ENCODE peak calls at places on chromosomes 12 and 14, in eight cellular contexts. V, N, G, S, O, I, C and H are unnamed samples.

GRCh38 chr12:12439636-12440035 is 82.8 kb downstream of the BORCS5 start:
- DNase-seq in V (peak; percentile 49), N (peak; percentile 98), G (no peak), S (no peak), O (no peak), I (no peak), C (peak; percentile 88), H (no peak)

GRCh38 chr12:66287275-66287674 is 15.0 kb upstream of the HELB start:
- DNase-seq in V (no peak), N (no peak), G (no peak), S (no peak), O (no peak), I (no peak), C (no peak), H (no peak)

GRCh38 chr12:13141686-13142085 is 38.2 kb upstream of the GSG1 start:
- DNase-seq in V (no peak), N (no peak), G (no peak), S (no peak), O (no peak), I (no peak), C (no peak), H (no peak)

GRCh38 chr12:60451457-60451856 is 855.6 kb downstream of the SLC16A7 start:
- DNase-seq in V (no peak), N (no peak), G (no peak), S (no peak), O (no peak), I (no peak), C (peak; percentile 46), H (no peak)

GRCh38 chr14:75322746-75323145 is 44.1 kb downstream of the FOS start:
- DNase-seq in V (no peak), N (no peak), G (no peak), S (no peak), O (no peak), I (no peak), C (no peak), H (no peak)

GRCh38 chr12:2548095-2548494 is 246.7 kb upstream of the FKBP4 start:
- DNase-seq in V (no peak), N (no peak), G (no peak), S (no peak), O (no peak), I (no peak), C (no peak), H (no peak)

GRCh38 chr12:124715121-124715990 is 147.9 kb upstream of the NCOR2 start:
- DNase-seq in V (no peak), N (no peak), G (no peak), S (peak; percentile 77), O (no peak), I (no peak), C (peak; percentile 76), H (no peak)

GRCh38 chr14:23430733-23431105 is 4.7 kb downstream of the MYH7 start:
- DNase-seq in V (no peak), N (no peak), G (no peak), S (peak; percentile 47), O (no peak), I (no peak), C (no peak), H (peak; percentile 8)

GRCh38 chr12:5441497-5442236 is 9.8 kb downstream of the NTF3 start:
- DNase-seq in V (no peak), N (no peak), G (no peak), S (no peak), O (no peak), I (peak; percentile 39), C (peak; percentile 44), H (no peak)

GRCh38 chr12:7351177-7351576 is 47.3 kb downstream of the ACSM4 start:
- DNase-seq in V (no peak), N (no peak), G (no peak), S (no peak), O (no peak), I (no peak), C (no peak), H (no peak)

GRCh38 chr14:50531595-50532501 is 521 bp downstream of the MAP4K5 start:
- DNase-seq in V (peak; percentile 25), N (peak; percentile 57), G (peak; percentile 35), S (peak; percentile 65), O (peak; percentile 30), I (no peak), C (peak; percentile 34), H (peak; percentile 11)

GRCh38 chr12:120142231-120142877 is 25.8 kb upstream of the RAB35 start:
- DNase-seq in V (no peak), N (no peak), G (no peak), S (no peak), O (no peak), I (no peak), C (peak; percentile 61), H (no peak)

GRCh38 chr12:128276542-128276941 is 9.6 kb downstream of the TMEM132C start:
- DNase-seq in V (no peak), N (no peak), G (no peak), S (no peak), O (no peak), I (no peak), C (no peak), H (no peak)

GRCh38 chr14:26377150-26377549 is 220.7 kb downstream of the NOVA1 start:
- DNase-seq in V (no peak), N (no peak), G (no peak), S (no peak), O (no peak), I (no peak), C (no peak), H (no peak)

GRCh38 chr14:95811813-95812212 is 64.8 kb upstream of the TUNAR start:
- DNase-seq in V (no peak), N (no peak), G (no peak), S (no peak), O (no peak), I (no peak), C (no peak), H (no peak)
- H3K9me3 ChIP-seq in V (no peaks in the 10 kb centered on the region), N (no peaks in the 10 kb centered on the region), G (no peaks in the 10 kb centered on the region), S (peaks cover 1% of the 10 kb centered on the region), O (peaks cover 3% of the 10 kb centered on the region), I (peaks cover 4% of the 10 kb centered on the region), C (no peaks in the 10 kb centered on the region), H (peaks cover 5% of the 10 kb centered on the region)

GRCh38 chr12:91272456-91273063 is 89.9 kb upstream of the DCN start:
- DNase-seq in V (no peak), N (no peak), G (peak; percentile 91), S (no peak), O (no peak), I (no peak), C (no peak), H (no peak)
- H3K27ac ChIP-seq in V (no peak overlapping the region), N (no peak overlapping the region), G (peak overlapping the region; percentile 60), S (no peak overlapping the region), O (peak overlapping the region; percentile 68), I (no peak overlapping the region), C (no peak overlapping the region), H (no peak overlapping the region)

DNA sequence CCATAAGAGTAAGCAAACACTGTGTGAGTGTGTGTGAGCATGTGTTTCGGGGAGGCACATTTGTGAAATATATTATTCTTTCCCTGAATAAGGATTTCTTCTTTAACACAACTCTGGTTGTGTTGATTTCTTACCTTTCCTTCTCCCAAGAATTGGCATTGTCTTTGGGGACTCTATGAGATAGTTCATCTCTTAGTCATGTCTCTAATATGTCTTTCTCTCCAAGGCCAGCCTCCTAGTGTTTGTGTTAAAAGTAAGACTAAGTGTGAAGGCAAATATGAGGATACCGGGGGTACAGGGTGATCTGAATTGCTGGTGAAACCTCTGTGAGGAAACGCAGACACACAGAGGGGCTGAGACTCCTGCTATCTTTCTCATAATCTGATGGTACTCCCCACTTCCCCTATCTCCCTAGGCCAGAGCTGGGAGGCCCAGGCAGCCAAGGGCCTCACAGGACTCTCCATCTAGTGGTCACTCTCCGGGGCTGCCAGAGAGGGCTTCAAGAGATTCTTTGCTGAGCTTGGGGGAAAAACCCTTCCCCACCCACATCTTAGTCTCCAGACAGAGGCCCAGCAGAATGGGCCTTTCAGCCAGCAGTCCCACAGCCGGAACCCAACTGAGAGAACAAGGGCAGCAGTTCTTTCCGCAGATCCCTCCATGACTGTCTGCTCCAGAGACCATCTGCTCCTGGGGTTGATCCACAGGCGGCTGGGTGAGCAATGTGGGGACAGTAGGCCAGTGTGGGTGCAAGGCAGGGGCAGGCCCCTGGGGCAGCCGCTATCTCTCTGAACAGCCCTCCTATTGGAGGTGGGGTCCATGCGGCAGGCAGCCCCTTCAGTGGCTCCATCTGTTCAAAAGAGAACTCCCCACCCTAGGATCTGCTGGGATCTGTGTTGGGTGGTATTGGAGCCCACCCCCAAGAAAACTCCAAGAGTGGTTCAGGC is 5.8 kb upstream of the HOXC12 start:
- DNase-seq in V (no peak), N (no peak), G (no peak), S (no peak), O (no peak), I (no peak), C (peak; percentile 52), H (no peak)
- H3K27me3 ChIP-seq in V (peaks cover 81% of the 10 kb centered on the region), N (peaks cover 97% of the 10 kb centered on the region), G (peaks cover 6% of the 10 kb centered on the region), S (no peaks in the 10 kb centered on the region), O (peaks cover 100% of the 10 kb centered on the region), I (peaks cover 92% of the 10 kb centered on the region), C (no peaks in the 10 kb centered on the region), H (peaks cover 99% of the 10 kb centered on the region)

GRCh38 chr12:37733856-37734255 is 582.7 kb upstream of the ALG10B start:
- DNase-seq in V (no peak), N (no peak), G (no peak), S (no peak), O (no peak), I (no peak), C (no peak), H (no peak)
- H3K9me3 ChIP-seq in V (no peaks in the 10 kb centered on the region), N (no peaks in the 10 kb centered on the region), G (no peaks in the 10 kb centered on the region), S (peaks cover 6% of the 10 kb centered on the region), O (no peaks in the 10 kb centered on the region), I (peaks cover 3% of the 10 kb centered on the region), C (no peaks in the 10 kb centered on the region), H (peaks cover 6% of the 10 kb centered on the region)